ENCODE peak calls at places on chromosome 4, in five cellular contexts. T is activated naive CD8-positive, alpha-beta T cell treated with anti-CD3 and anti-CD28 coated beads, Interleukin-2, amount 50 U/mL, for 24 hours; M is caudate nucleus; K is effector memory CD8-positive, alpha-beta T cell; X is WTC11. N is an unnamed sample.

GRCh38 chr4:108555701-108556100 is 64.7 kb upstream of the RPL34 start:
- DNase-seq in M (no peak), X (no peak), T (no peak), K (no peak), N (no peak)

GRCh38 chr4:71132486-71132885 is 139.0 kb downstream of the DCK start:
- DNase-seq in X (no peak), M (no peak), T (no peak), K (no peak), N (no peak)

GRCh38 chr4:41977709-41978108 is 3.8 kb upstream of the DCAF4L1 start:
- DNase-seq in X (no peak), K (no peak), M (no peak), T (no peak), N (no peak)

GRCh38 chr4:90950385-90950841 is 823.2 kb downstream of the CCSER1 start:
- DNase-seq in K (no peak), M (no peak), X (no peak), T (no peak), N (no peak)

GRCh38 chr4:187021436-187022205 is 298.0 kb upstream of the FAT1 start:
- DNase-seq in K (no peak), X (no peak), M (no peak), T (no peak), N (no peak)

GRCh38 chr4:75895744-75896314 is 6.4 kb downstream of the PPEF2 start:
- DNase-seq in X (no peak), K (peak), T (no peak), M (no peak), N (no peak)

GRCh38 chr4:185899833-185900232 is 87.8 kb upstream of the SORBS2 start:
- DNase-seq in T (no peak), M (no peak), X (no peak), K (no peak), N (no peak)

GRCh38 chr4:7973545-7973981 is 33.9 kb upstream of the AFAP1 start:
- DNase-seq in T (no peak), K (no peak), X (no peak), M (no peak), N (no peak)

GRCh38 chr4:87060957-87061356 is 126.1 kb downstream of the AFF1 start:
- DNase-seq in M (no peak), X (no peak), K (no peak), T (no peak), N (no peak)

GRCh38 chr4:22417408-22417807 is 98.5 kb downstream of the ADGRA3 start:
- DNase-seq in K (no peak), T (no peak), X (no peak), M (no peak), N (no peak)

GRCh38 chr4:113846433-113846832 is 84.9 kb upstream of the CAMK2D start:
- DNase-seq in K (no peak), M (no peak), T (no peak), X (no peak), N (no peak)

GRCh38 chr4:14667624-14668295 is 334.5 kb upstream of the CPEB2 start:
- DNase-seq in T (no peak), X (no peak), M (no peak), K (no peak), N (no peak)

GRCh38 chr4:170391066-170391754 is 301.5 kb upstream of the AADAT start:
- DNase-seq in X (no peak), T (no peak), M (no peak), K (no peak), N (no peak)

GRCh38 chr4:10207116-10207515 is 90.5 kb upstream of the WDR1 start:
- DNase-seq in M (no peak), X (no peak), T (no peak), K (no peak), N (no peak)

GRCh38 chr4:107950746-107951540 is 19.6 kb downstream of the CYP2U1 start:
- DNase-seq in T (no peak), X (no peak), M (no peak), K (no peak), N (no peak)

GRCh38 chr4:113979157-113979972 is at the start of gene ARSJ:
- DNase-seq in K (no peak), T (peak), X (peak), M (peak), N (peak)

GRCh38 chr4:33628296-33628695 is 2616.0 kb downstream of the ARAP2 start:
- DNase-seq in M (no peak), K (no peak), X (no peak), T (no peak), N (peak)

GRCh38 chr4:33518852-33519251 is 2725.5 kb downstream of the ARAP2 start:
- DNase-seq in K (no peak), T (no peak), M (no peak), X (no peak), N (no peak)